ENCODE peak calls at places on chromosomes 7 and 10, in seven cellular contexts. Q is stimulated activated CD4-positive, alpha-beta T cell treated with anti-CD3 and anti-CD28 coated beads, Interleukin-2, amount 100 ng/mL, for 24 hours; L is suprapubic skin; M is GDM1; J is DMS153; U is testis; K is HCT116. A is an unnamed sample.

GRCh38 chr10:73906524-73907447 is 4.1 kb upstream of the PLAU start:
- DNase-seq in L (peak; percentile 83), U (peak; percentile 82), Q (no peak), J (peak; percentile 15), M (peak; percentile 40), K (peak; percentile 91), A (peak; percentile 93)

GRCh38 chr7:85972504-85973141 is 671.1 kb upstream of the GRM3 start:
- DNase-seq in J (no peak), M (no peak), K (no peak), Q (no peak), U (peak; percentile 14), L (no peak), A (no peak)

GRCh38 chr10:26799342-26799741 is 61.4 kb downstream of the ABI1 start:
- DNase-seq in L (no peak), K (no peak), J (no peak), Q (no peak), M (no peak), U (no peak), A (no peak)

GRCh38 chr10:132241496-132241895 is 54.7 kb downstream of the DPYSL4 start:
- DNase-seq in U (peak; percentile 58), K (no peak), M (no peak), L (no peak), Q (no peak), J (no peak), A (no peak)

GRCh38 chr7:114620208-114620607 is 205.6 kb downstream of the FOXP2 start:
- DNase-seq in M (no peak), J (no peak), L (no peak), K (no peak), Q (no peak), U (no peak), A (no peak)

GRCh38 chr10:119025336-119025735 is 4.2 kb upstream of the NANOS1 start:
- DNase-seq in K (no peak), L (peak; percentile 74), M (no peak), U (peak; percentile 48), J (peak; percentile 60), Q (peak; percentile 14), A (no peak)

GRCh38 chr10:759898-760477 is 70.5 kb upstream of the DIP2C start:
- DNase-seq in L (no peak), M (no peak), U (no peak), J (no peak), Q (no peak), K (no peak), A (no peak)

GRCh38 chr10:43931308-43931930 is 282.7 kb upstream of the ZNF32 start:
- DNase-seq in J (no peak), L (no peak), K (no peak), U (no peak), M (no peak), Q (no peak), A (peak; percentile 27)

GRCh38 chr7:81159402-81159801 is 240.6 kb upstream of the SEMA3C start:
- DNase-seq in L (no peak), U (no peak), Q (no peak), M (no peak), J (no peak), K (peak; percentile 13), A (no peak)

GRCh38 chr7:116230191-116231005 is 20.1 kb downstream of the TES start:
- DNase-seq in Q (no peak), K (no peak), L (no peak), U (no peak), M (no peak), J (no peak), A (no peak)

GRCh38 chr10:131814567-131815290 is 86.1 kb upstream of the PPP2R2D start:
- DNase-seq in L (no peak), M (no peak), K (no peak), Q (peak; percentile 9), J (no peak), U (no peak), A (no peak)

GRCh38 chr10:30155401-30155800 is 96.0 kb upstream of the JCAD start:
- DNase-seq in M (no peak), L (no peak), Q (no peak), U (no peak), K (no peak), J (no peak), A (no peak)

GRCh38 chr10:99880071-99880835 is 97.8 kb downstream of the ABCC2 start:
- DNase-seq in U (peak; percentile 75), K (no peak), M (no peak), J (no peak), L (no peak), Q (no peak), A (no peak)

GRCh38 chr10:5684971-5685763 is 529 bp downstream of the TASOR2 start:
- DNase-seq in L (peak; percentile 77), K (peak; percentile 47), Q (peak; percentile 76), M (peak; percentile 48), U (peak; percentile 86), J (no peak), A (peak; percentile 81)

GRCh38 chr7:55100172-55100961 is 81.5 kb downstream of the EGFR start:
- DNase-seq in U (no peak), L (peak; percentile 82), J (peak; percentile 74), K (no peak), Q (no peak), M (no peak), A (no peak)

GRCh38 chr10:30151581-30152389 is 92.4 kb upstream of the JCAD start:
- DNase-seq in K (peak; percentile 36), J (no peak), L (peak; percentile 71), Q (no peak), M (peak; percentile 65), U (no peak), A (peak; percentile 45)

GRCh38 chr7:70674268-70675025 is 457.5 kb upstream of the GALNT17 start:
- DNase-seq in J (no peak), Q (no peak), M (no peak), L (no peak), K (no peak), U (no peak), A (no peak)

GRCh38 chr7:6652446-6653011 is 15.4 kb downstream of the ZNF316 start:
- DNase-seq in Q (no peak), M (no peak), K (no peak), J (no peak), L (no peak), U (no peak), A (no peak)

GRCh38 chr10:114188001-114188400 is 8.8 kb downstream of the TDRD1 start:
- DNase-seq in U (no peak), M (no peak), Q (no peak), K (no peak), J (no peak), L (no peak), A (no peak)

GRCh38 chr10:69220041-69220451 is at the start of gene HKDC1:
- DNase-seq in M (no peak), K (no peak), J (no peak), Q (no peak), U (no peak), L (no peak), A (no peak)

GRCh38 chr10:14653271-14654161 is 121.2 kb downstream of the FAM107B start:
- DNase-seq in U (no peak), K (no peak), Q (no peak), L (no peak), J (no peak), M (no peak), A (peak; percentile 72)

GRCh38 chr10:132382231-132382922 is 14.6 kb upstream of the PWWP2B start:
- DNase-seq in M (no peak), U (no peak), K (no peak), J (no peak), Q (no peak), L (peak; percentile 53), A (no peak)

GRCh38 chr7:130292682-130293257 is at the start of gene CPA4:
- DNase-seq in U (no peak), J (no peak), L (no peak), K (peak; percentile 91), M (no peak), Q (no peak), A (peak; percentile 90)

GRCh38 chr7:51451751-51452465 is 135.3 kb upstream of the COBL start:
- DNase-seq in L (no peak), K (no peak), J (no peak), M (no peak), U (no peak), Q (no peak), A (no peak)

GRCh38 chr10:132627736-132628512 is 90.3 kb downstream of the INPP5A start:
- DNase-seq in M (no peak), U (peak; percentile 60), K (no peak), L (peak; percentile 71), Q (no peak), J (peak; percentile 19), A (peak; percentile 20)

GRCh38 chr7:158013085-158013668 is 574.4 kb downstream of the PTPRN2 start:
- DNase-seq in L (no peak), M (no peak), U (no peak), J (no peak), K (no peak), Q (no peak), A (no peak)

GRCh38 chr10:12934777-12935176 is 66.7 kb downstream of the CCDC3 start:
- DNase-seq in Q (no peak), U (no peak), M (no peak), J (no peak), K (no peak), L (no peak), A (no peak)

GRCh38 chr7:25032774-25033743 is 53.1 kb upstream of the OSBPL3 start:
- DNase-seq in K (no peak), J (no peak), Q (no peak), U (no peak), M (no peak), L (no peak), A (no peak)

GRCh38 chr10:64881257-64881656 is 1360.1 kb downstream of the REEP3 start:
- DNase-seq in U (no peak), Q (no peak), J (no peak), M (no peak), L (no peak), K (no peak), A (no peak)

GRCh38 chr7:138538518-138538917 is 78.5 kb downstream of the TRIM24 start:
- DNase-seq in J (no peak), U (no peak), L (no peak), M (no peak), Q (no peak), K (no peak), A (peak; percentile 6)

GRCh38 chr10:67011480-67011879 is 85.6 kb downstream of the LRRTM3 start:
- DNase-seq in M (no peak), K (no peak), U (no peak), J (no peak), Q (no peak), L (no peak), A (no peak)

GRCh38 chr10:58701398-58702135 is 188.9 kb downstream of the BICC1 start:
- DNase-seq in Q (no peak), M (no peak), L (no peak), K (no peak), U (peak; percentile 60), J (no peak), A (peak; percentile 53)

GRCh38 chr7:47304727-47305719 is 276.9 kb downstream of the TNS3 start:
- DNase-seq in K (no peak), L (no peak), Q (no peak), U (no peak), M (no peak), J (no peak), A (no peak)

GRCh38 chr10:22821501-22821900 is 106.4 kb upstream of the ARMC3 start:
- DNase-seq in M (no peak), L (no peak), J (no peak), K (no peak), Q (no peak), U (no peak), A (no peak)

GRCh38 chr7:43119371-43120069 is 7.1 kb downstream of the HECW1 start:
- DNase-seq in U (no peak), K (no peak), M (no peak), L (no peak), Q (no peak), J (no peak), A (peak; percentile 62)

GRCh38 chr7:98200364-98200763 is 10.9 kb upstream of the BHLHA15 start:
- DNase-seq in U (no peak), J (no peak), Q (no peak), K (no peak), M (no peak), L (no peak), A (no peak)

GRCh38 chr10:27504897-27505457 is 873 bp downstream of the RAB18 start:
- DNase-seq in U (no peak), Q (no peak), L (no peak), K (no peak), J (no peak), M (no peak), A (peak; percentile 17)

GRCh38 chr7:45143616-45144015 is 14.0 kb upstream of the RAMP3 start:
- DNase-seq in M (no peak), K (no peak), Q (no peak), L (no peak), U (no peak), J (no peak), A (no peak)